ENCODE peak calls at places on chromosomes 2 and 18, in seven cellular contexts. One of them, this sample, is unnamed.

GRCh38 chr2:30115141-30115980 is 31.4 kb upstream of the YPEL5 start:
- DNase-seq in spleen: peak
- DNase-seq in occipital lobe: peak
- DNase-seq in endothelial cell: peak
- DNase-seq in endothelial cell of umbilical vein: peak
- DNase-seq in activated naive CD8-positive, alpha-beta T cell treated with anti-CD3 and anti-CD28 coated beads for 36 hours: peak
- DNase-seq in PC-3: peak
- DNase-seq in this sample: peak

GRCh38 chr2:134657650-134658250 is 61.0 kb downstream of the TMEM163 start:
- DNase-seq in activated naive CD8-positive, alpha-beta T cell treated with anti-CD3 and anti-CD28 coated beads for 36 hours: peak
- DNase-seq in occipital lobe: no peak
- DNase-seq in spleen: no peak
- DNase-seq in PC-3: peak
- DNase-seq in endothelial cell of umbilical vein: peak
- DNase-seq in endothelial cell: peak
- DNase-seq in this sample: peak

GRCh38 chr2:161570424-161571050 is 53.7 kb upstream of the SLC4A10 start:
- DNase-seq in occipital lobe: no peak
- DNase-seq in PC-3: peak
- DNase-seq in endothelial cell of umbilical vein: no peak
- DNase-seq in endothelial cell: no peak
- DNase-seq in spleen: no peak
- DNase-seq in activated naive CD8-positive, alpha-beta T cell treated with anti-CD3 and anti-CD28 coated beads for 36 hours: peak
- DNase-seq in this sample: no peak

GRCh38 chr2:119111115-119111975 is 47.2 kb downstream of the C1QL2 start:
- DNase-seq in spleen: no peak
- DNase-seq in activated naive CD8-positive, alpha-beta T cell treated with anti-CD3 and anti-CD28 coated beads for 36 hours: no peak
- DNase-seq in endothelial cell of umbilical vein: no peak
- DNase-seq in occipital lobe: no peak
- DNase-seq in PC-3: peak
- DNase-seq in endothelial cell: no peak
- DNase-seq in this sample: peak

GRCh38 chr2:86520153-86520552 is 43.1 kb downstream of the CHMP3 start:
- DNase-seq in PC-3: no peak
- DNase-seq in endothelial cell: no peak
- DNase-seq in spleen: no peak
- DNase-seq in occipital lobe: no peak
- DNase-seq in activated naive CD8-positive, alpha-beta T cell treated with anti-CD3 and anti-CD28 coated beads for 36 hours: no peak
- DNase-seq in endothelial cell of umbilical vein: no peak
- DNase-seq in this sample: no peak

GRCh38 chr2:62014102-62014501 is 108.6 kb downstream of the COMMD1 start:
- DNase-seq in activated naive CD8-positive, alpha-beta T cell treated with anti-CD3 and anti-CD28 coated beads for 36 hours: no peak
- DNase-seq in spleen: no peak
- DNase-seq in PC-3: peak
- DNase-seq in endothelial cell of umbilical vein: peak
- DNase-seq in occipital lobe: peak
- DNase-seq in endothelial cell: no peak
- DNase-seq in this sample: no peak

GRCh38 chr2:162161634-162162033 is 9.6 kb upstream of the GCG start:
- DNase-seq in activated naive CD8-positive, alpha-beta T cell treated with anti-CD3 and anti-CD28 coated beads for 36 hours: no peak
- DNase-seq in PC-3: peak
- DNase-seq in occipital lobe: no peak
- DNase-seq in endothelial cell: no peak
- DNase-seq in endothelial cell of umbilical vein: no peak
- DNase-seq in spleen: no peak
- DNase-seq in this sample: no peak

GRCh38 chr2:138515084-138515483 is 13.5 kb downstream of the SPOPL start:
- DNase-seq in spleen: no peak
- DNase-seq in endothelial cell: no peak
- DNase-seq in activated naive CD8-positive, alpha-beta T cell treated with anti-CD3 and anti-CD28 coated beads for 36 hours: no peak
- DNase-seq in endothelial cell of umbilical vein: no peak
- DNase-seq in occipital lobe: no peak
- DNase-seq in PC-3: no peak
- DNase-seq in this sample: no peak

GRCh38 chr2:19031642-19032041 is 326.8 kb downstream of the OSR1 start:
- DNase-seq in occipital lobe: no peak
- DNase-seq in activated naive CD8-positive, alpha-beta T cell treated with anti-CD3 and anti-CD28 coated beads for 36 hours: no peak
- DNase-seq in endothelial cell of umbilical vein: no peak
- DNase-seq in endothelial cell: no peak
- DNase-seq in PC-3: no peak
- DNase-seq in spleen: no peak
- DNase-seq in this sample: no peak

GRCh38 chr2:120231974-120232635 is 8.9 kb upstream of the TMEM185B start:
- DNase-seq in PC-3: peak
- DNase-seq in endothelial cell: no peak
- DNase-seq in spleen: peak
- DNase-seq in activated naive CD8-positive, alpha-beta T cell treated with anti-CD3 and anti-CD28 coated beads for 36 hours: peak
- DNase-seq in occipital lobe: no peak
- DNase-seq in endothelial cell of umbilical vein: no peak
- DNase-seq in this sample: peak

GRCh38 chr2:225496548-225496947 is 97.0 kb downstream of the NYAP2 start:
- DNase-seq in endothelial cell: no peak
- DNase-seq in endothelial cell of umbilical vein: no peak
- DNase-seq in spleen: no peak
- DNase-seq in PC-3: no peak
- DNase-seq in occipital lobe: no peak
- DNase-seq in activated naive CD8-positive, alpha-beta T cell treated with anti-CD3 and anti-CD28 coated beads for 36 hours: no peak
- DNase-seq in this sample: no peak

GRCh38 chr18:75958683-75959082 is 531.2 kb upstream of the SMIM21 start:
- DNase-seq in endothelial cell of umbilical vein: no peak
- DNase-seq in occipital lobe: no peak
- DNase-seq in endothelial cell: no peak
- DNase-seq in PC-3: no peak
- DNase-seq in spleen: no peak
- DNase-seq in activated naive CD8-positive, alpha-beta T cell treated with anti-CD3 and anti-CD28 coated beads for 36 hours: no peak
- DNase-seq in this sample: no peak

GRCh38 chr2:190197143-190197720 is 122.4 kb downstream of the HIBCH start:
- DNase-seq in PC-3: no peak
- DNase-seq in endothelial cell: no peak
- DNase-seq in occipital lobe: no peak
- DNase-seq in spleen: no peak
- DNase-seq in activated naive CD8-positive, alpha-beta T cell treated with anti-CD3 and anti-CD28 coated beads for 36 hours: no peak
- DNase-seq in endothelial cell of umbilical vein: no peak
- DNase-seq in this sample: no peak

This sample was measured in H9.